ENCODE peak calls at places on chromosomes 4 and X, in six cellular contexts. W is AG08396; X is fibroblast of mammary gland; F is activated CD4-positive, alpha-beta T cell treated with anti-CD3 and anti-CD28 coated beads, Interleukin-2, amount 50 U/mL, for 1 hour; E is right lobe of liver; M is aorta. K is an unnamed sample.

GRCh38 chrX:34893741-34894140 is 48.9 kb upstream of the FAM47B start:
- DNase-seq in W (no peak), X (peak), F (no peak), E (no peak), M (no peak), K (no peak)

GRCh38 chr4:155234206-155234605 is 25.8 kb downstream of the NPY2R start:
- DNase-seq in W (no peak), X (no peak), F (no peak), E (no peak), M (no peak), K (no peak)

GRCh38 chr4:110049951-110050925 is 137.6 kb downstream of the EGF start:
- DNase-seq in W (peak), X (peak), F (peak), E (no peak), M (no peak), K (peak)

GRCh38 chr4:172786039-172786792 is 382.4 kb upstream of the GALNT7 start:
- DNase-seq in W (no peak), X (peak), F (no peak), E (no peak), M (no peak), K (no peak)

GRCh38 chr4:138749303-138749702 is 266.3 kb upstream of the NOCT start:
- DNase-seq in W (peak), X (peak), F (no peak), E (no peak), M (no peak), K (peak)

GRCh38 chr4:123939621-123940020 is 543.0 kb downstream of the SPRY1 start:
- DNase-seq in W (peak), X (peak), F (no peak), E (no peak), M (no peak), K (peak)

GRCh38 chr4:42579903-42580302 is 77.0 kb downstream of the ATP8A1 start:
- DNase-seq in W (no peak), X (no peak), F (no peak), E (no peak), M (no peak), K (no peak)

GRCh38 chr4:8391972-8392371 is 48.6 kb downstream of the ACOX3 start:
- DNase-seq in W (peak), X (peak), F (no peak), E (no peak), M (no peak), K (peak)

GRCh38 chr4:80989921-80990544 is 40.5 kb upstream of the BMP3 start:
- DNase-seq in W (peak), X (peak), F (no peak), E (no peak), M (no peak), K (peak)

GRCh38 chrX:10042055-10042454 is 74.9 kb downstream of the CLDN34 start:
- DNase-seq in W (no peak), X (no peak), F (no peak), E (no peak), M (no peak), K (no peak)

GRCh38 chrX:140664939-140665338 is 44.6 kb upstream of the LINC00632 start:
- DNase-seq in W (no peak), X (peak), F (no peak), E (no peak), M (no peak), K (no peak)

GRCh38 chrX:8273451-8273894 is 102.4 kb upstream of the VCX2 start:
- DNase-seq in W (no peak), X (no peak), F (no peak), E (no peak), M (no peak), K (no peak)

GRCh38 chr4:139628184-139629012 is 37.2 kb upstream of the MGST2 start:
- DNase-seq in W (no peak), X (no peak), F (no peak), E (peak), M (no peak), K (no peak)

GRCh38 chr4:4591071-4591470 is 49.2 kb upstream of the STX18 start:
- DNase-seq in W (no peak), X (peak), F (no peak), E (no peak), M (no peak), K (no peak)

GRCh38 chr4:100948911-100949310 is 398.4 kb downstream of the PPP3CA start:
- DNase-seq in W (no peak), X (no peak), F (no peak), E (no peak), M (no peak), K (no peak)

GRCh38 chrX:19560611-19561010 is 45.3 kb upstream of the MAP3K15 start:
- DNase-seq in W (no peak), X (no peak), F (no peak), E (no peak), M (no peak), K (no peak)

GRCh38 chr4:4871267-4872147 is 12.0 kb downstream of the MSX1 start:
- DNase-seq in W (peak), X (no peak), F (no peak), E (no peak), M (no peak), K (no peak)

GRCh38 chr4:153522800-153523089 is 56.6 kb downstream of the TMEM131L start:
- DNase-seq in W (no peak), X (no peak), F (no peak), E (no peak), M (no peak), K (no peak)

GRCh38 chr4:147049940-147050852 is 104.5 kb upstream of the TTC29 start:
- DNase-seq in W (peak), X (peak), F (no peak), E (no peak), M (no peak), K (peak)

GRCh38 chr4:150010525-150011126 is 67.6 kb upstream of the DCLK2 start:
- DNase-seq in W (peak), X (peak), F (no peak), E (no peak), M (no peak), K (peak)

GRCh38 chr4:89064848-89065247 is 7.9 kb upstream of the FAM13A start:
- DNase-seq in W (no peak), X (peak), F (no peak), E (no peak), M (no peak), K (no peak)

GRCh38 chr4:48379587-48380140 is 38.3 kb downstream of the SLAIN2 start:
- DNase-seq in W (no peak), X (no peak), F (no peak), E (no peak), M (no peak), K (no peak)

GRCh38 chr4:78661086-78661690 is 109.6 kb downstream of the ANXA3 start:
- DNase-seq in W (no peak), X (peak), F (no peak), E (no peak), M (no peak), K (no peak)

GRCh38 chr4:79540143-79540542 is 132.1 kb upstream of the GK2 start:
- DNase-seq in W (no peak), X (no peak), F (no peak), E (no peak), M (no peak), K (no peak)